ENCODE peak calls at places on chromosomes 11 and 22, in five cellular contexts. T is neural progenitor cell, Q is vagina, G is GM12865, Z is left lung. E is an unnamed sample.
A peak's percentile ranks its signal among the peaks of the same experiment; 100 is the strongest.

GRCh38 chr11:121534131-121535093 is 81.6 kb upstream of the SORL1-AS1 start:
- DNase-seq in G (no peak), Z (no peak), Q (peak; percentile 20), T (no peak), E (no peak)

GRCh38 chr11:130692220-130692619 is 224.1 kb downstream of the SNX19 start:
- DNase-seq in G (no peak), T (no peak), Z (no peak), Q (no peak), E (no peak)

GRCh38 chr11:32382339-32383049 is 52.8 kb downstream of the WT1 start:
- DNase-seq in Q (no peak), Z (no peak), T (no peak), G (no peak), E (no peak)

GRCh38 chr22:49749885-49750510 is 77.7 kb downstream of the BRD1 start:
- DNase-seq in Z (peak; percentile 57), T (no peak), Q (peak; percentile 58), G (no peak), E (no peak)

GRCh38 chr11:68998390-68998911 is 14.6 kb downstream of the MRGPRF start:
- DNase-seq in G (no peak), Q (peak; percentile 84), T (no peak), Z (peak; percentile 31), E (peak; percentile 50)

GRCh38 chr11:104091281-104092071 is 55.0 kb downstream of the DDI1 start:
- DNase-seq in G (no peak), Q (no peak), T (no peak), Z (no peak), E (no peak)

GRCh38 chr11:61071208-61071681 is 31.0 kb upstream of the CD5 start:
- DNase-seq in Z (no peak), Q (no peak), T (no peak), G (peak; percentile 82), E (no peak)

GRCh38 chr11:3021125-3021524 is 29.0 kb upstream of the NAP1L4 start:
- DNase-seq in T (peak; percentile 81), Z (peak; percentile 7), G (peak; percentile 52), Q (no peak), E (no peak)

GRCh38 chr22:43435851-43436535 is 24.2 kb downstream of the MPPED1 start:
- DNase-seq in G (no peak), Q (no peak), T (no peak), Z (no peak), E (no peak)

GRCh38 chr22:46067159-46068111 is 82.9 kb upstream of the PPARA start:
- DNase-seq in T (no peak), G (no peak), Z (peak; percentile 26), Q (no peak), E (no peak)

GRCh38 chr11:69359735-69360470 is 65.9 kb downstream of the MYEOV start:
- DNase-seq in T (no peak), Q (peak; percentile 40), Z (no peak), G (no peak), E (no peak)

GRCh38 chr22:50599816-50600454 is 658 bp upstream of the MAPK8IP2 start:
- DNase-seq in G (peak; percentile 24), Z (peak; percentile 87), Q (no peak), T (peak; percentile 88), E (peak; percentile 51)

GRCh38 chr11:43984519-43985385 is 42.3 kb downstream of the C11orf96 start:
- DNase-seq in T (no peak), G (no peak), Q (peak; percentile 84), Z (no peak), E (no peak)

GRCh38 chr11:111977141-111978027 is 40.2 kb downstream of the DIXDC1 start:
- DNase-seq in T (peak; percentile 74), Q (no peak), G (peak; percentile 22), Z (peak; percentile 88), E (peak; percentile 86)

GRCh38 chr11:94732617-94733292 is 35.4 kb upstream of the AMOTL1 start:
- DNase-seq in G (no peak), Q (no peak), T (no peak), Z (peak; percentile 40), E (peak; percentile 61)

GRCh38 chr11:31883435-31883834 is 72.3 kb upstream of the PAX6 start:
- DNase-seq in T (no peak), Q (no peak), G (no peak), Z (no peak), E (no peak)

GRCh38 chr11:27317751-27318150 is 45.3 kb downstream of the CCDC34 start:
- DNase-seq in G (no peak), Q (no peak), T (no peak), Z (no peak), E (no peak)

GRCh38 chr11:12085371-12086251 is 24.8 kb upstream of the MICAL2 start:
- DNase-seq in T (no peak), Z (no peak), Q (no peak), G (no peak), E (no peak)
- H3K4me3 ChIP-seq in T (no peak overlapping the region), Z (no peak overlapping the region), Q (peak overlapping the region; percentile 3), G (no peak overlapping the region), E (no peak overlapping the region)

GRCh38 chr11:97414801-97415200 is 1025.0 kb downstream of the JRKL start:
- DNase-seq in Z (no peak), T (no peak), Q (no peak), G (no peak), E (no peak)
- TF ChIP-seq CTCF in Z (no peak), T (no peak), Q (no peak), G (no peak), E (no peak)

GRCh38 chr11:13486926-13487660 is 8.7 kb downstream of the PTH start:
- DNase-seq in Q (no peak), T (peak; percentile 73), Z (peak; percentile 90), G (peak; percentile 80), E (no peak)
- H3K4me3 ChIP-seq in Q (no peak overlapping the region), T (peak overlapping the region; percentile 22), Z (peak overlapping the region; percentile 15), G (peak overlapping the region; percentile 31), E (peak overlapping the region; percentile 22)

GRCh38 chr22:24485608-24486007 is 9.5 kb upstream of the UPB1 start:
- DNase-seq in G (peak; percentile 33), Q (no peak), T (no peak), Z (no peak), E (no peak)
- TF ChIP-seq CTCF in G (peak; percentile 23), Q (no peak), T (peak; percentile 19), Z (no peak), E (peak; percentile 23)

DNA sequence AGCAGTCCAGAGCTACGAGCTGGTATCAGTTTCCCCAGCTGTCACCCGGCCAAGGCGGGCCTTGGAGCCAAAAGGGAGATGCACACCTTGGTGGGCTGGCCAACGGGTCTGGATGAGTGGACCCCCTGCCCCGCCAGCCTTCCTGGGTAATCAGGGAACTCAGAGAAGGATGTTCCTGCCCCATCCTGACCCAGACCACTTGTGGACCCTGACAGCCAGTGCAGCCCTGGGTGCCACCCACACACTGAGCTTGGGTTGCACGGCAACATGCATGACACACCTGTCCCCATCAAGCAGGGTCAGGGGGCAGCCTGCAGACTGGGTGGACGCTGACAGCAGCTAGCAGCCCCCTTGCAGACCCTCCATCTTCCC is 8.6 kb downstream of the SLC25A1 start:
- DNase-seq in G (no peak), Z (no peak), Q (no peak), T (no peak), E (no peak)
- H3K4me3 ChIP-seq in G (no peak overlapping the region), Z (peak overlapping the region; percentile 3), Q (peak overlapping the region; percentile 45), T (peak overlapping the region; percentile 12), E (peak overlapping the region; percentile 81)